ENCODE peak calls at places on chromosome 10, in eight cellular contexts. H, M, X, O, F, D, B and J are unnamed samples.

GRCh38 chr10:129486805-129487204 is 19.8 kb downstream of the MGMT start:
- DNase-seq in H (no peak), M (no peak), X (no peak), O (no peak), F (no peak), D (no peak), B (no peak), J (no peak)

GRCh38 chr10:31948021-31948420 is 19.4 kb upstream of the ARHGAP12 start:
- DNase-seq in H (no peak), M (no peak), X (no peak), O (no peak), F (no peak), D (no peak), B (no peak), J (no peak)

GRCh38 chr10:6678211-6678803 is 98.2 kb upstream of the PRKCQ start:
- DNase-seq in H (peak; percentile 50), M (peak; percentile 73), X (no peak), O (peak; percentile 49), F (no peak), D (no peak), B (peak; percentile 30), J (no peak)

GRCh38 chr10:33609546-33609945 is 275.1 kb upstream of the NRP1 start:
- DNase-seq in H (no peak), M (no peak), X (no peak), O (no peak), F (no peak), D (no peak), B (no peak), J (no peak)

GRCh38 chr10:109899578-109900355 is 23.5 kb downstream of the XPNPEP1 start:
- DNase-seq in H (no peak), M (no peak), X (no peak), O (no peak), F (no peak), D (no peak), B (no peak), J (no peak)

GRCh38 chr10:995559-995926 is 7.3 kb downstream of the GTPBP4 start:
- DNase-seq in H (no peak), M (no peak), X (no peak), O (no peak), F (no peak), D (no peak), B (no peak), J (no peak)

GRCh38 chr10:94430705-94431104 is 28.4 kb downstream of the TBC1D12 start:
- DNase-seq in H (no peak), M (no peak), X (no peak), O (no peak), F (no peak), D (no peak), B (no peak), J (no peak)

GRCh38 chr10:14025283-14025682 is 305.4 kb downstream of the FRMD4A start:
- DNase-seq in H (no peak), M (no peak), X (no peak), O (no peak), F (no peak), D (no peak), B (no peak), J (no peak)

GRCh38 chr10:129774082-129774735 is 189.9 kb downstream of the EBF3 start:
- DNase-seq in H (no peak), M (no peak), X (no peak), O (no peak), F (no peak), D (no peak), B (no peak), J (no peak)